ENCODE peak calls at places on chromosomes 11 and 22, in eight cellular contexts. M, Y, I, T, R, F, V and W are unnamed samples. For H3K36me3 and H3K9me3, the result is how much of the 10 kb centered on the place peaks cover.

GRCh38 chr11:287821-288327 is 1.1 kb upstream of the PGGHG start:
- DNase-seq in M (no peak), Y (no peak), I (no peak), T (peak), R (peak), F (no peak), V (no peak), W (no peak)

GRCh38 chr11:72789493-72790131 is 4.2 kb downstream of the STARD10 start:
- DNase-seq in M (no peak), Y (peak), I (peak), T (peak), R (peak), F (no peak), V (no peak), W (no peak)

GRCh38 chr11:34209809-34210208 is 104.4 kb downstream of the NAT10 start:
- DNase-seq in M (no peak), Y (no peak), I (no peak), T (peak), R (no peak), F (no peak), V (no peak), W (no peak)

GRCh38 chr22:26586556-26587325 is 3.2 kb downstream of the TPST2 start:
- DNase-seq in M (no peak), Y (no peak), I (no peak), T (no peak), R (no peak), F (peak), V (no peak), W (no peak)

GRCh38 chr11:104668797-104669463 is 229.3 kb downstream of the CASP12 start:
- DNase-seq in M (no peak), Y (peak), I (peak), T (no peak), R (no peak), F (no peak), V (no peak), W (no peak)

GRCh38 chr11:134003792-134004405 is 47.1 kb upstream of the IGSF9B start:
- DNase-seq in M (no peak), Y (no peak), I (no peak), T (no peak), R (no peak), F (no peak), V (no peak), W (no peak)

GRCh38 chr22:45101828-45102227 is 61.9 kb upstream of the NUP50 start:
- DNase-seq in M (peak), Y (no peak), I (peak), T (peak), R (no peak), F (peak), V (no peak), W (peak)

GRCh38 chr11:8035225-8035846 is 45.7 kb upstream of the TUB start:
- DNase-seq in M (no peak), Y (no peak), I (no peak), T (no peak), R (no peak), F (no peak), V (no peak), W (no peak)

GRCh38 chr11:2803186-2804057 is 82.2 kb downstream of the CDKN1C start:
- DNase-seq in M (peak), Y (no peak), I (no peak), T (no peak), R (peak), F (no peak), V (peak), W (no peak)

GRCh38 chr11:47329431-47329993 is 23.0 kb downstream of the MYBPC3 start:
- DNase-seq in M (no peak), Y (no peak), I (no peak), T (no peak), R (no peak), F (no peak), V (peak), W (no peak)

GRCh38 chr11:17077240-17077519 is 287 bp downstream of the RPS13 start:
- DNase-seq in M (no peak), Y (no peak), I (no peak), T (no peak), R (no peak), F (no peak), V (peak), W (no peak)

GRCh38 chr11:17076517-17077239 is 789 bp downstream of the RPS13 start:
- DNase-seq in M (no peak), Y (no peak), I (peak), T (no peak), R (no peak), F (no peak), V (no peak), W (no peak)

GRCh38 chr11:17077520-17078401 is at the start of gene RPS13:
- DNase-seq in M (peak), Y (peak), I (peak), T (peak), R (peak), F (peak), V (peak), W (peak)

GRCh38 chr11:17073370-17074027 is 4.0 kb downstream of the RPS13 start:
- DNase-seq in M (no peak), Y (no peak), I (no peak), T (no peak), R (no peak), F (no peak), V (no peak), W (no peak)

GRCh38 chr11:17075506-17075905 is 2.0 kb downstream of the RPS13 start:
- DNase-seq in M (no peak), Y (no peak), I (no peak), T (no peak), R (no peak), F (no peak), V (no peak), W (no peak)
- H3K4me3 ChIP-seq in M (peak), Y (peak), I (peak), T (peak), R (peak), F (no peak), V (no peak), W (peak)

DNA sequence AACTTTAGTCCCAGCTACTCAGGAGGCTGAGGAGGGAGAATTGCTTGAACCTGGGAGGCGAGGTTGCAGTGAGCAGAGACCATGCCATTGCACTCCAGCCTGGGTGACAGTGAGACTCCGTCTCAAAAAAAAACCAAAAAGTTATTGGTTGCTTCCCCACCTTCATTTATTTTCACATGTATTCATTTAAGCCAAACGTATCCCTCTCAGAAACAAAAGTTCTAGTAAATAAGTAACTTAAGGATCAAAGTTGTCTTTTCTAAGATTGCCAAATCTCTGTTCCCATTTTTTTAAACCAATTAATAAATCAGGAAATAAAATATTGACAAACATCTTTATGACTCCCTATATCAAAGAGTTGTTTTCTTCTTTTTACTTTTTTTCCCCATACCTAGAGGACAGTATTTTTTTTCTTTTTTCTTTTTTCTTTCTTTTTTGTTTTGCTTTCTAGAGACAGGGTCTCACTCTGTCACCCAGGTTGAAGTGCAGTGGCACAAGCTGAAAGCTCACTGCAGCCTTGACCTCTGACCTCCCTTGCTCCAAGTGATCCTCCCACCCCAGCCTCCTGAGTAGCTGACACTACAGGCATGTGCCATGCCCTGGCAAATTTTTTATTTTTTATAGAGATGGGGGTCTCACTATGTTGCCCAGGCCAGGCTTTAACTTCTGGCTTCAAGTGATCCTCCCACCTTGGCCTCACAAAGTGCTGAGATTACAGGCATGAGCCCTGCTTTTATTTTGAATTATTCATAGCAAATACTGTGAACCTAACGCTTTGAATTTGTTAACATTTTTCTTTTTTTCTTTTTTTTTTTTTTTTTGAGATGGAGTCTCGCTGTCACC is 11.4 kb downstream of the ZFTA start:
- DNase-seq in M (no peak), Y (no peak), I (no peak), T (no peak), R (no peak), F (no peak), V (no peak), W (no peak)
- H3K36me3 ChIP-seq in M (under half), Y (under half), I (under half), T (under half), R (half or more), F (under half), V (half or more), W (under half)

DNA sequence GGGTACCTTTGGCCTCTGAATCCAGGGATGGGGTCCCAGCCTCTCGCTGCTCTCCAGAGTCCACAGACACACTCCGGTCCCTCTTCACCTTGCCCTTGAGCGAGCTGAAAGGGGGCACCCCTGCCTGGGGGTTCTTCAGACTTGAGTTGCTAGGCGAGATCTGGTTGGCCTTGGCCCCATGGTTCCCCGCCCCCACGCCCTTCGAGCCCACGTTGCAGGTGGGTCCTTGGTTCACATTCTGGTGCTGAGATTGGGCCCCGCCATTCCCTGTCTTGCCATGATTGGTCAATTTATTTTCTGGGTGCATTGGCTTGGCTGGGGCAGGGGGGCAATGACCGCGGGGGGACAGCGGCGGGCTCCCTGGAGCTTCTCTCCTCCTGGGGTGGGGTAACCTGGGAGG is 17.5 kb downstream of the BCL9L start:
- DNase-seq in M (no peak), Y (no peak), I (no peak), T (no peak), R (peak), F (no peak), V (no peak), W (no peak)
- H3K9me3 ChIP-seq in M (under half), Y (under half), I (under half), T (under half), R (under half), F (under half), V (under half), W (under half)

DNA sequence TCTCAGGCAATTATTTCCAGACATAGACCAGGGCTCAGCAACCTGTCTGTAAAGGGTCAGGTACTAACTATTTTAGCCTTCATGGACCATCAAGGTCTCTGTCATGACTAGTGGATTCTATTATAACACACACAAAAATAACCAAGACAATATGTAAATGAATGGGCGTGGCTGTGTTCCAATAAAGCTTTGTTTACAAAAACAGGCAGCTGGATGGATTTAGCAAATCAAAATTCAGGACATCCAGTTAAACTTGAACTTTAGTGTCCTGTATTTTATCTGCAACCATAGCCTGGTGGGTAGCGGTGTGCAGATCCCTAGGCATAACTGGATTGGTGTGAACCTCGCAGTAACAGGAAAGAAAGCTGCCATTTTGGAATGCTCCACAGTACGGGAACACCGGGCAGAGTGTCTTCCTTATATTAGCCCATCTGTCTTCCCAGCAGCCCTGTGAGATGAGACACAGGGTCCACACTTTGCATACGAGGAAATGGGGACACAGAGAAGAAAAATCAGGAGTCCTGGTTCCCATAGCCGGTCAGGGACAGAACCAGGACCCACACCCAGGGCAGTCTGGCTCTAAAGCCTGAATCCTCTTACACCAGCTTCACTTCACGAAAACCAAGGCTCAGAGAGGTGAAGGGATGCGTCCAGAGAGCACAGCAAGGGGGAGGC is 15.6 kb downstream of the LIF start:
- DNase-seq in M (no peak), Y (no peak), I (no peak), T (no peak), R (no peak), F (no peak), V (no peak), W (no peak)
- H3K4me3 ChIP-seq in M (no peak), Y (no peak), I (no peak), T (no peak), R (no peak), F (no peak), V (no peak), W (no peak)